ENCODE peak calls at places on chromosomes 5 and 9, in seven cellular contexts. A is H7, F is Peyer's patch, D is heart right ventricle, I is H1, R is GM06990, L is Panc1. V is an unnamed sample.
A peak's percentile ranks its signal among the peaks of the same experiment; 100 is the strongest.

GRCh38 chr5:125209650-125210049 is 463.2 kb upstream of the ZNF608 start:
- DNase-seq in R (no peak), F (no peak), L (no peak), D (peak; percentile 26), A (no peak), I (no peak), V (no peak)

GRCh38 chr9:92270511-92270910 is 23.0 kb downstream of the IARS1 start:
- DNase-seq in R (no peak), F (no peak), L (no peak), D (no peak), A (no peak), I (no peak), V (no peak)

GRCh38 chr5:142474426-142474825 is 149.6 kb upstream of the SPRY4 start:
- DNase-seq in A (no peak), F (no peak), I (no peak), R (no peak), D (no peak), L (no peak), V (no peak)

GRCh38 chr5:14802541-14802940 is 69.0 kb downstream of the ANKH start:
- DNase-seq in F (no peak), L (no peak), I (no peak), R (no peak), D (no peak), A (no peak), V (no peak)

GRCh38 chr9:6305954-6306563 is 22.1 kb upstream of the TPD52L3 start:
- DNase-seq in R (peak; percentile 9), D (no peak), F (no peak), I (no peak), L (peak; percentile 12), A (no peak), V (no peak)

GRCh38 chr9:75372499-75373268 is 284.4 kb downstream of the OSTF1 start:
- DNase-seq in R (no peak), I (no peak), D (no peak), A (no peak), L (no peak), F (no peak), V (no peak)

GRCh38 chr9:88198346-88198807 is 60.1 kb upstream of the SPATA31C2 start:
- DNase-seq in R (no peak), I (no peak), L (peak; percentile 15), D (no peak), A (no peak), F (no peak), V (no peak)

GRCh38 chr9:77616191-77616590 is 31.9 kb downstream of the GNA14 start:
- DNase-seq in A (no peak), R (no peak), I (no peak), F (no peak), D (no peak), L (no peak), V (no peak)

GRCh38 chr9:130598188-130598587 is 18.8 kb downstream of the FUBP3 start:
- DNase-seq in R (no peak), L (no peak), D (no peak), A (no peak), F (no peak), I (no peak), V (no peak)

GRCh38 chr9:962023-962422 is 14.4 kb upstream of the DMRT3 start:
- DNase-seq in I (no peak), D (no peak), L (peak; percentile 2), F (no peak), A (no peak), R (no peak), V (no peak)

DNA sequence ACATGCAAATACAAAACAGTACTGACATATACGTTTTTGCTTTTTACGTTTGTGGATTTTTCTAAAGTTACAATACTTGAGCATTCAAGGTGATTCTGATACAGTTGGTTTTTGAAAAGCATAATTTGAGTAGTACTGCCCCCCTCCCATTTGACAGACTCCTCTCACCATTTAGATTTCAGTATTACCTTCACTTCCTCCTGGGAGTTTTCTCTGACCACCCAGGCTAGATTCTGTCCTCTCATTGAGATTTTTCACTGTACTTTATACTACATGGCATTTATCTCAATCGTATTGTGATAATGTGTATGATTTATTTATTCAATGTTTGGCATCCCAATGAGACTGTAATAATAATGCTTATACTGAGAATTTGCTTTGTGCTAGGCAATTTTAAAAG is 32.8 kb upstream of the SMAD5 start:
- DNase-seq in A (no peak), R (no peak), L (no peak), F (no peak), I (no peak), D (no peak), V (no peak)
- H3K27me3 ChIP-seq in A (no peaks in the 10 kb centered on the region), R (no peaks in the 10 kb centered on the region), L (no peaks in the 10 kb centered on the region), F (no peaks in the 10 kb centered on the region), I (no peaks in the 10 kb centered on the region), D (peaks cover 4% of the 10 kb centered on the region), V (no peaks in the 10 kb centered on the region)

DNA sequence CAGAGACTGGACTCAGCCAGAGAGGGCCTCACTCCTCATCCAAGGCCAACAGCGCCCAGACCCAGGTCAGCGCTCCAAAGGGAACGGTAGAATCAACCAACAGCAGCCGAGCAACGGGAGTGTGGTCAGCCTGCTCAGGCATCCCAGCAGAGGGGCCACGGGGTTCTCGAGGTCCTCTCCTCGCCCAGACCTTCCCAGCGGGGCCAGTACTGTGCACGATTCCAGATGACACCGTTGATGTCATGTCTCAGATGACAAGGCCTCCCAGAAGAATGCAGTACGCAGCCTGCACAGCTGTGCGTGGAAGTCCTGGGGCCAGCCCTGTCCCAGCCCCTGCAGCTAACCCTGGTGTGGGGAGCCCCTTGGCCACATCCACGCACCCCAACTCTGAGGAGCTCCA is 141.0 kb upstream of the PPP1R26 start:
- DNase-seq in R (no peak), I (no peak), L (no peak), F (peak; percentile 43), A (no peak), D (no peak), V (no peak)
- H3K27me3 ChIP-seq in R (no peaks in the 10 kb centered on the region), I (no peaks in the 10 kb centered on the region), L (no peaks in the 10 kb centered on the region), F (no peaks in the 10 kb centered on the region), A (no peaks in the 10 kb centered on the region), D (peaks cover 14% of the 10 kb centered on the region), V (peaks cover 2% of the 10 kb centered on the region)

GRCh38 chr5:45695011-45695667 is 1.0 kb downstream of the HCN1 start:
- DNase-seq in R (no peak), D (no peak), I (no peak), A (peak; percentile 35), F (no peak), L (no peak), V (peak; percentile 19)

GRCh38 chr5:45697211-45697610 is 1.0 kb upstream of the HCN1 start:
- DNase-seq in D (no peak), R (no peak), A (no peak), I (no peak), F (no peak), L (no peak), V (no peak)

GRCh38 chr5:45696206-45696836 is at the start of gene HCN1:
- DNase-seq in A (peak; percentile 76), I (peak; percentile 75), R (no peak), D (peak; percentile 59), F (peak; percentile 80), L (peak; percentile 17), V (peak; percentile 93)

GRCh38 chr5:45694255-45694834 is 1.8 kb downstream of the HCN1 start:
- DNase-seq in F (no peak), D (no peak), L (no peak), A (no peak), R (no peak), I (no peak), V (no peak)

DNA sequence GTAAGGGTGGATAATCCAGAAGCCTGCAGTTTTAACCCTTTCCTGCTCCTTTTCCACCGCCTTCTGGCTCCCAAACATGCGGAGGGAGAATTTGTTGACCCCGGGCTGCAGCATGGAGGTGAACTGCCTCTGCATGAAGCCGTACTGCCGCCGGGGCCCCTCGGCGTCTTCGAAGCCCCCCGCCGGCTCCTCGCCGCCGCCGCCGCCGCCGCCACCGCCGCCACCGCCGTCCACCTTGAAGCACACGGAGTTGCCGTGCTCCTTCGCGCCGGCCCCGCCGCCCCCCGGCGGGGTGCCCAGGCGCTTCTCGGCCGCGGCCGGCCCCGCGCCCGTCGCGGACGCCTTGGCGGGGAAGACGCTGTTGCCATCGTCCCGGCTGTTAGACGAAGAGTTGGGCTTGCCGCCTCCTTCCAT is 493 bp downstream of the HCN1 start:
- DNase-seq in R (no peak), I (no peak), F (no peak), D (no peak), L (no peak), A (peak; percentile 50), V (no peak)
- H3K27me3 ChIP-seq in R (no peaks in the 10 kb centered on the region), I (peaks cover 3% of the 10 kb centered on the region), F (peaks cover 10% of the 10 kb centered on the region), D (peaks cover 39% of the 10 kb centered on the region), L (peaks cover 6% of the 10 kb centered on the region), A (peaks cover 8% of the 10 kb centered on the region), V (no peaks in the 10 kb centered on the region)

GRCh38 chr5:148653840-148654781 is at the start of gene HTR4:
- DNase-seq in L (no peak), F (peak; percentile 62), I (no peak), A (peak; percentile 67), D (no peak), R (no peak), V (no peak)

GRCh38 chr5:148653271-148653839 is 972 bp downstream of the HTR4 start:
- DNase-seq in A (no peak), L (no peak), F (peak; percentile 49), D (no peak), I (no peak), R (no peak), V (peak; percentile 38)

DNA sequence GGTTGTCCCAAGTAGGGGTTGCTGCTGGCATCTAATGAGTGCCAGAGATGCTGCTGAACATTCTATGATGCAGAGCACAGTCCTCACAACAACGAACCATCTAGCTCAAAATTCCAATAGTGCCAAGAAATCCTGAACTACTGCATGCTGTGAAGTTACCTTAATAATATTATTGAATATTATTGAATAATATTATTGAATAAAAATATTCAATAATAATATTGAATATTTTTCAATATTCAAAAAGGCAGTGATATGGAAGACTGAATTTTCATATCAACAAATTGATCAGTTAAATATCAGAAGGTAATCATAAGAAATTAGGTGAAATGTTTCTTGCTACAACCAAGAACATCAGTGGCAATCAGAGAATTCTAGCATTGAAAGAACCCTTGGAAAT is 2.8 kb downstream of the HTR4 start:
- DNase-seq in A (no peak), F (no peak), R (no peak), I (no peak), D (no peak), L (no peak), V (no peak)
- H3K27me3 ChIP-seq in A (peaks cover 37% of the 10 kb centered on the region), F (no peaks in the 10 kb centered on the region), R (no peaks in the 10 kb centered on the region), I (peaks cover 33% of the 10 kb centered on the region), D (peaks cover 46% of the 10 kb centered on the region), L (peaks cover 11% of the 10 kb centered on the region), V (peaks cover 16% of the 10 kb centered on the region)

V was measured in dorsolateral prefrontal cortex.